ENCODE peak calls at places on chromosomes 2 and 18, in nine cellular contexts. O is brain microvascular endothelial cell, G is fibroblast of mammary gland, E is uterus, F is HepG2, P is spleen, M is astrocyte, D is bronchial epithelial cell, Z is NB4. L is an unnamed sample.
A peak's percentile ranks its signal among the peaks of the same experiment; 100 is the strongest.

GRCh38 chr2:226159875-226160479 is 639.6 kb downstream of the IRS1 start:
- DNase-seq in O (no peak), G (no peak), E (no peak), F (peak; percentile 99), P (no peak), M (no peak), D (no peak), Z (no peak), L (no peak)

GRCh38 chr2:25480561-25480960 is 138.8 kb upstream of the DNMT3A start:
- DNase-seq in O (no peak), G (no peak), E (no peak), F (no peak), P (no peak), M (no peak), D (no peak), Z (no peak), L (no peak)

GRCh38 chr2:164609790-164610189 is 11.5 kb downstream of the GRB14 start:
- DNase-seq in O (no peak), G (no peak), E (no peak), F (no peak), P (no peak), M (no peak), D (peak; percentile 74), Z (no peak), L (no peak)

GRCh38 chr2:239149501-239149900 is 251.3 kb downstream of the HDAC4 start:
- DNase-seq in O (no peak), G (no peak), E (peak; percentile 12), F (no peak), P (peak; percentile 66), M (no peak), D (no peak), Z (no peak), L (peak; percentile 18)

GRCh38 chr2:167524786-167525185 is 636.5 kb downstream of the XIRP2 start:
- DNase-seq in O (no peak), G (no peak), E (no peak), F (no peak), P (no peak), M (no peak), D (no peak), Z (no peak), L (no peak)

GRCh38 chr2:189393440-189394111 is 47.7 kb upstream of the WDR75 start:
- DNase-seq in O (peak; percentile 76), G (peak; percentile 99), E (no peak), F (no peak), P (no peak), M (peak; percentile 98), D (peak; percentile 99), Z (no peak), L (no peak)

GRCh38 chr2:176742271-176742670 is 470.3 kb upstream of the HNRNPA3 start:
- DNase-seq in O (no peak), G (no peak), E (no peak), F (no peak), P (no peak), M (no peak), D (no peak), Z (no peak), L (no peak)

GRCh38 chr18:8623549-8624106 is 14.4 kb downstream of the RAB12 start:
- DNase-seq in O (no peak), G (no peak), E (no peak), F (no peak), P (peak; percentile 79), M (no peak), D (no peak), Z (peak; percentile 34), L (no peak)

GRCh38 chr2:120564213-120565094 is 171.2 kb upstream of the GLI2 start:
- DNase-seq in O (no peak), G (no peak), E (no peak), F (peak; percentile 92), P (no peak), M (no peak), D (peak; percentile 68), Z (no peak), L (no peak)

GRCh38 chr2:12017499-12018185 is 271.2 kb downstream of the LPIN1 start:
- DNase-seq in O (no peak), G (no peak), E (no peak), F (no peak), P (no peak), M (no peak), D (no peak), Z (no peak), L (no peak)

GRCh38 chr2:148794558-148794957 is 80.5 kb upstream of the KIF5C start:
- DNase-seq in O (no peak), G (peak; percentile 75), E (no peak), F (no peak), P (no peak), M (peak; percentile 29), D (peak; percentile 55), Z (no peak), L (no peak)

GRCh38 chr18:26772691-26773090 is 92.8 kb downstream of the AQP4 start:
- DNase-seq in O (no peak), G (no peak), E (no peak), F (no peak), P (no peak), M (no peak), D (no peak), Z (no peak), L (no peak)

GRCh38 chr2:6773694-6774044 is 92.0 kb downstream of the CMPK2 start:
- DNase-seq in O (no peak), G (no peak), E (no peak), F (no peak), P (no peak), M (no peak), D (no peak), Z (no peak), L (no peak)

GRCh38 chr2:6773007-6773693 is 92.6 kb downstream of the CMPK2 start:
- DNase-seq in O (peak; percentile 42), G (peak; percentile 10), E (peak; percentile 34), F (peak; percentile 21), P (peak; percentile 92), M (peak; percentile 2), D (no peak), Z (peak; percentile 59), L (no peak)

GRCh38 chr2:6770006-6770405 is 95.7 kb downstream of the CMPK2 start:
- DNase-seq in O (no peak), G (no peak), E (no peak), F (no peak), P (no peak), M (no peak), D (no peak), Z (no peak), L (no peak)

GRCh38 chr2:6771539-6772365 is 94.0 kb downstream of the CMPK2 start:
- DNase-seq in O (no peak), G (no peak), E (no peak), F (no peak), P (no peak), M (no peak), D (no peak), Z (no peak), L (no peak)

DNA sequence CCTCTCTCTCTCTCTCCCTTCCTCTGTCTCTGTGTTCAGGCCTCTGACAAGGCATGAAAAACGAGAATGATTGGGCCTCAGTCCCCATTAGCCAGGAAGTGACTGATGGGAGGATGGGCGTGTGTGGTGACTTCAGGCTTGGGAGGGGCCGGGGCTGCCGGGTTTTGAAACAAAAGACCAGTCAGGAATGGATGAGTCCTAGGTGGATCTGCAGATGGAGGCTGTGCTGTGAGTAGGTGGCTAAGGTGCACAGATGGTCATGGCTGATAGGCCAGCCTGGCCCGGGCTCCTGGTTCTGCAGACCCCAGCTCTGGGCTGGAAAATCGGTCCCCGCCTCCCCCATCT is 93.4 kb downstream of the CMPK2 start:
- DNase-seq in O (peak; percentile 16), G (no peak), E (no peak), F (no peak), P (no peak), M (peak; percentile 63), D (no peak), Z (peak; percentile 20), L (no peak)
- H3K4me3 ChIP-seq in O (peak overlapping the region; percentile 51), G (no peak overlapping the region), E (no peak overlapping the region), F (no peak overlapping the region), P (no peak overlapping the region), M (peak overlapping the region; percentile 48), D (no peak overlapping the region), Z (no peak overlapping the region), L (no peak overlapping the region)

GRCh38 chr18:59222341-59222740 is 2.4 kb downstream of the GRP start:
- DNase-seq in O (no peak), G (no peak), E (no peak), F (no peak), P (no peak), M (no peak), D (no peak), Z (no peak), L (no peak)

GRCh38 chr18:59220164-59220783 is 316 bp downstream of the GRP start:
- DNase-seq in O (no peak), G (no peak), E (no peak), F (no peak), P (no peak), M (no peak), D (no peak), Z (no peak), L (no peak)

GRCh38 chr18:59218018-59218417 is 1.9 kb upstream of the GRP start:
- DNase-seq in O (no peak), G (no peak), E (no peak), F (no peak), P (no peak), M (no peak), D (no peak), Z (no peak), L (no peak)

GRCh38 chr18:59220784-59221765 is 1.1 kb downstream of the GRP start:
- DNase-seq in O (no peak), G (no peak), E (no peak), F (no peak), P (no peak), M (no peak), D (no peak), Z (no peak), L (no peak)

DNA sequence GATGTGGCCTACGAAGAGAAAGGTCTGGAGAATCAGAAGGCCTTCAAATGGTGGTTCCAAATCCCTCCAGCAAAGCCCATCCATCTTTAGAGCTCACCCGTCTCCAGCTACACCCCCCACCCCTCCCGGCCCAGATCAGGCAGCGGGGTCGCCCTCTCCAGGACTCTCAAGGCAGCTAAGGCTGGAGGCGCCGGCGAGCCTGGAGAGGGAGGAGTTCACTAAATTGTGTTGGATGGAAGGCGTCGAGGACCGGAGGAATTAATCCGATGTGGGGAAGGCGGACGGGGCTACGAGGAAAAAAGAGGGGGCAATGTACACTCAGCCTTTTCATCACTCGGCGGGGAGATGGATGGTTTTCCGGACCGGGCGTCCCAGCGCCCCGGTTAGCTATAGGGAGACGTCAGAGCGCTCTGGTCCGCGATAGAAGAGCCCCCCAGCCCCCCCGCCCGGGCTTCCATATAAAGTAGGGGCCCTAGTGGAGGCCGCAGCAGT is at the start of gene GRP:
- DNase-seq in O (no peak), G (no peak), E (no peak), F (no peak), P (no peak), M (no peak), D (no peak), Z (no peak), L (no peak)
- H3K4me3 ChIP-seq in O (no peak within 1 kb of the TSS), G (no peak within 1 kb of the TSS), E (no peak within 1 kb of the TSS), F (no peak within 1 kb of the TSS), P (no peak within 1 kb of the TSS), M (no peak within 1 kb of the TSS), D (no peak within 1 kb of the TSS), Z (no peak within 1 kb of the TSS), L (no peak within 1 kb of the TSS)

GRCh38 chr2:200814276-200814815 is 2.6 kb downstream of the BZW1 start:
- DNase-seq in O (no peak), G (no peak), E (no peak), F (no peak), P (no peak), M (no peak), D (no peak), Z (no peak), L (no peak)
- H3K4me3 ChIP-seq in O (peak overlapping the region; percentile 93), G (peak overlapping the region; percentile 9), E (no peak overlapping the region), F (no peak overlapping the region), P (no peak overlapping the region), M (no peak overlapping the region), D (no peak overlapping the region), Z (peak overlapping the region; percentile 95), L (peak overlapping the region; percentile 2)

GRCh38 chr18:62523255-62523588 is 397 bp downstream of the ZCCHC2 start:
- DNase-seq in O (no peak), G (no peak), E (no peak), F (no peak), P (no peak), M (no peak), D (no peak), Z (no peak), L (no peak)
- H3K4me3 ChIP-seq in O (peak overlapping the region; percentile 79), G (no peak overlapping the region), E (peak overlapping the region; percentile 98), F (peak overlapping the region; percentile 96), P (peak overlapping the region; percentile 87), M (peak overlapping the region; percentile 66), D (peak overlapping the region; percentile 93), Z (no peak overlapping the region), L (peak overlapping the region; percentile 68)

L was measured in RWPE2.